ENCODE peak calls at places on chromosomes 5 and 9, in four cellular contexts. Y is HepG2, E is K562, Q is GM12878. M is an unnamed sample.
A peak's percentile ranks its signal among the peaks of the same experiment; 100 is the strongest.

GRCh38 chr5:150641006-150641570 is 628 bp downstream of the SYNPO start:
- DNase-seq in Y (peak; percentile 15), E (no peak), Q (no peak), M (no peak)

GRCh38 chr5:102554092-102554491 is 55.3 kb upstream of the SLCO6A1 start:
- DNase-seq in Y (no peak), E (no peak), Q (no peak), M (peak; percentile 13)

GRCh38 chr9:105693435-105694275 is 686 bp upstream of the TMEM38B start:
- DNase-seq in Y (no peak), E (peak; percentile 12), Q (no peak), M (peak; percentile 28)

GRCh38 chr9:114396558-114397218 is 8.9 kb upstream of the AKNA start:
- DNase-seq in Y (peak; percentile 38), E (peak; percentile 24), Q (no peak), M (peak; percentile 49)

GRCh38 chr9:76298497-76299144 is 95.6 kb downstream of the RFK start:
- DNase-seq in Y (no peak), E (no peak), Q (no peak), M (peak; percentile 17)

GRCh38 chr5:140362875-140363630 is 3.1 kb downstream of the SLC4A9 start:
- DNase-seq in Y (peak; percentile 74), E (peak; percentile 85), Q (no peak), M (peak; percentile 96)

GRCh38 chr9:38066167-38066906 is 2.7 kb downstream of the SHB start:
- DNase-seq in Y (no peak), E (no peak), Q (no peak), M (peak; percentile 46)

GRCh38 chr5:14714706-14715105 is 50.2 kb downstream of the OTULIN start:
- DNase-seq in Y (no peak), E (no peak), Q (no peak), M (no peak)

GRCh38 chr9:115262477-115262876 is 144.5 kb upstream of the TNC start:
- DNase-seq in Y (peak; percentile 3), E (no peak), Q (no peak), M (no peak)

GRCh38 chr5:5156461-5157082 is 16.4 kb downstream of the ADAMTS16 start:
- DNase-seq in Y (no peak), E (no peak), Q (no peak), M (no peak)

GRCh38 chr9:116141864-116142561 is 11.6 kb upstream of the PAPPA start:
- DNase-seq in Y (no peak), E (no peak), Q (no peak), M (no peak)

GRCh38 chr5:123098767-123099513 is 9.9 kb downstream of the PRDM6 start:
- DNase-seq in Y (no peak), E (no peak), Q (no peak), M (peak; percentile 34)

GRCh38 chr9:114363424-114363823 is 24.4 kb downstream of the AKNA start:
- DNase-seq in Y (no peak), E (no peak), Q (no peak), M (no peak)

GRCh38 chr5:159184858-159185381 is 24.4 kb downstream of the RNF145 start:
- DNase-seq in Y (no peak), E (no peak), Q (no peak), M (no peak)

GRCh38 chr5:148938535-148938907 is 112.1 kb downstream of the ADRB2 start:
- DNase-seq in Y (no peak), E (no peak), Q (no peak), M (no peak)

GRCh38 chr5:176892663-176893062 is 6.5 kb downstream of the HK3 start:
- DNase-seq in Y (no peak), E (no peak), Q (no peak), M (no peak)

GRCh38 chr9:119365291-119366027 is 3.8 kb downstream of the BRINP1 start:
- DNase-seq in Y (peak; percentile 6), E (peak; percentile 6), Q (no peak), M (peak; percentile 95)

GRCh38 chr9:130630091-130630450 is 34.3 kb upstream of the PRDM12 start:
- DNase-seq in Y (no peak), E (no peak), Q (no peak), M (no peak)

GRCh38 chr5:139635606-139636206 is 12.4 kb upstream of the CXXC5 start:
- DNase-seq in Y (peak; percentile 70), E (peak; percentile 84), Q (no peak), M (peak; percentile 87)

GRCh38 chr9:33318781-33319180 is 28.5 kb downstream of the NFX1 start:
- DNase-seq in Y (no peak), E (no peak), Q (no peak), M (no peak)

GRCh38 chr5:44875661-44876250 is 67.0 kb downstream of the MRPS30 start:
- DNase-seq in Y (peak; percentile 51), E (no peak), Q (peak; percentile 55), M (peak; percentile 7)

GRCh38 chr5:108046955-108047670 is 334.8 kb downstream of the FBXL17 start:
- DNase-seq in Y (no peak), E (no peak), Q (no peak), M (peak; percentile 14)

GRCh38 chr5:171750316-171750788 is 35.3 kb upstream of the SMIM23 start:
- DNase-seq in Y (peak; percentile 4), E (peak; percentile 27), Q (no peak), M (peak; percentile 65)

GRCh38 chr5:171405615-171406014 is 13.8 kb upstream of the FGF18 start:
- DNase-seq in Y (no peak), E (no peak), Q (no peak), M (peak; percentile 61)

GRCh38 chr9:137083418-137084004 is 3.3 kb upstream of the MAN1B1 start:
- DNase-seq in Y (peak; percentile 70), E (peak; percentile 62), Q (peak; percentile 66), M (no peak)

GRCh38 chr9:13186091-13186490 is 93.4 kb downstream of the MPDZ start:
- DNase-seq in Y (no peak), E (no peak), Q (no peak), M (no peak)

GRCh38 chr9:120242397-120242796 is 337.6 kb downstream of the CDK5RAP2 start:
- DNase-seq in Y (no peak), E (no peak), Q (no peak), M (no peak)

GRCh38 chr5:117252566-117252965 is 677.9 kb upstream of the SEMA6A start:
- DNase-seq in Y (no peak), E (no peak), Q (no peak), M (no peak)

GRCh38 chr9:9552665-9553064 is 1060.1 kb downstream of the PTPRD start:
- DNase-seq in Y (no peak), E (no peak), Q (no peak), M (no peak)

GRCh38 chr5:74040065-74040551 is 414.1 kb downstream of the ARHGEF28 start:
- DNase-seq in Y (no peak), E (no peak), Q (no peak), M (no peak)

GRCh38 chr9:18980124-18980660 is 52.8 kb downstream of the SAXO1 start:
- DNase-seq in Y (no peak), E (no peak), Q (no peak), M (no peak)

GRCh38 chr9:122642226-122642625 is 15.2 kb downstream of the OR1B1 start:
- DNase-seq in Y (no peak), E (no peak), Q (no peak), M (no peak)

DNA sequence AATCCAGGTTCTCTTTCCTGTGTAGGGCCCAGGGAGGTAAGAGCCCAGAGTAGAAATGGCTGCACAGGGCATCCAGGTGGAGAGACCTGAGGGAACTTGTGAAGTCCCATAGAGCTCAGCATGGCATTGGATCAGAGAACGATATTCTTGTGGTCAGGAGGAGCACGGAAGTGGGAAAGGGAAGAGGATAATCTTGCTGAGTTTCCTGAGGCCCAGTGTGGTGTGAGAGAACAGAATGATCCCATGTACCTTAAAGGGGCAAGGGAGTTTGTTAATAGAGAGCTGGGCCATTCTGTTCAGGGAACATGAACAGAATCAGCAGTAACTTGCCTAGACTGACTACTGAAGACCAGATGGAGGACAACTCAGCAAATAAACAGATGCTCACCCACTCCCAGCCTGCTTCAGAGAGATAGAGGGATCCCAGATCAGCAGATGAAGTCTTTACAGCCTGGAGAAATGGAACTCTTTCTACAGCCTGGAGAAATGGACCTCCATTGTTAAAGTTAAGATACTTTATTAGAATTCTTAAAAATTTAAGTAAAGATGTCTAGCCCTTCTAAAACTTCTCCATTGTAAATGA is 119.7 kb upstream of the ELL2 start:
- DNase-seq in Y (no peak), E (peak; percentile 15), Q (no peak), M (no peak)
- H3K4me1 ChIP-seq in Y (peaks cover 27% of the 10 kb centered on the region), E (no peaks in the 10 kb centered on the region), Q (no peaks in the 10 kb centered on the region), M (peaks cover 29% of the 10 kb centered on the region)

GRCh38 chr5:109689740-109690455 is at the start of gene MAN2A1:
- DNase-seq in Y (peak; percentile 44), E (peak; percentile 81), Q (no peak), M (peak; percentile 60)
- TF ChIP-seq JUNB in Y (no peak), E (no peak), Q (no peak), M (no peak)

GRCh38 chr9:34588671-34589370 is 703 bp downstream of the CNTFR start:
- DNase-seq in Y (no peak), E (no peak), Q (no peak), M (peak; percentile 50)
- H3K27me3 ChIP-seq in Y (peaks cover 92% of the 10 kb centered on the region), E (peaks cover 10% of the 10 kb centered on the region), Q (peaks cover 32% of the 10 kb centered on the region), M (peaks cover 100% of the 10 kb centered on the region)

GRCh38 chr5:126081209-126081608 is 342.0 kb upstream of the GRAMD2B start:
- DNase-seq in Y (no peak), E (no peak), Q (no peak), M (no peak)

GRCh38 chr5:126074538-126074937 is 348.7 kb upstream of the GRAMD2B start:
- DNase-seq in Y (no peak), E (no peak), Q (no peak), M (no peak)

DNA sequence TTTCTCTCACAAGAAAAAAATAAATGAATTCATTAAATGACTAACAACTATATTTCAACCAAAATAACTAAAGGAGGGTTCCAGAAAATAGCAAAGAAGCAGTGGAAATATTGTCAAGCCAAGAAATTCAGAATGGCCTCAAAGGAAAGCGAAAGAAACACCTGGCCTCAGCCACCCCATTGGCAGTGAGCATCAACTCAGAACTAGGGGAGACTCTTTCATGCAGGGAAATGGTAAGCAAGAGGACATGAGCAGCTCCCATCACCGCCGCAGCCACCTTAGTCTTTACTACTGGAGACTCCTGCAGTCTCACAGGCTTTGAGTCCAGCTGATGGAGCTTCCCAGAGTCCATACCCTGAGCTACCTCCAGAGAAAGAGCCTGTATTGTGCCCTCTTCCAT is 343.9 kb upstream of the GRAMD2B start:
- DNase-seq in Y (no peak), E (no peak), Q (no peak), M (no peak)
- H3K4me1 ChIP-seq in Y (no peaks in the 10 kb centered on the region), E (no peaks in the 10 kb centered on the region), Q (no peaks in the 10 kb centered on the region), M (no peaks in the 10 kb centered on the region)

GRCh38 chr9:72858089-72858912 is 94.6 kb downstream of the ALDH1A1 start:
- DNase-seq in Y (peak; percentile 94), E (peak; percentile 77), Q (no peak), M (no peak)
- TF ChIP-seq JUNB in Y (peak; percentile 55), E (no peak), Q (no peak), M (no peak)

DNA sequence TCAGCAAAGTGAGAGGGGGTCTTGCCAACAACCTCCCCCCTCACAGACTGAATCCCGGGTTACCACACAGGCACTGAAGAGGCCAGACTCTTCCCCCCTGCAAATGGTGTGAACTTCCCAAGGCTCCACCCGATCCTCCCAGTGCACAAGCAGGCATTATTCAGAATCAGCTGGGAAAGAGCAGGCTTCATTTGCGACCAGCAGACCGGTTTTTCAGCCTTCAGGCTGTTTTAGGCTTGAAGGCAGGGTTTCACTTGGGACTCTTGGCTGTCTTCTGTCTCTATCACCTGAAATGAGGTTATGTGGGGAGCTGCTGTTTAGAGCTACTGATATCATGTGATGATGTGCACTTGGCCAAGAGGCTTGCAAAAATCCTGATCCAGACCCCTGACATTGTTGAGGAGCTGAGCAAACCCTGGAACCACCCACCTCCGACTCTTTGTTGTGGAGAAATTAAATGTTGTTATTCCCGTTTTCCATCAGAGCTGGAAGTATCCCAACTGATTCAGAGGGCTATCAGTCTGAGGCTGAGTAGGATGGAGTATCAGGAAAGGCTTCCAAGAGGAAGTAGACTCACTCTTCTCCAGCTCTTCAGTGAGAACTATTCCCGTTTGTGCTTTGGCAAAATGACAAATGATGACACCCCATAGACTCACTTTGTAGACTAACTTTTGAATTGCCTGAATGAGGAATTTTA is 63.3 kb upstream of the ZFR start:
- DNase-seq in Y (no peak), E (no peak), Q (no peak), M (no peak)
- H3K27me3 ChIP-seq in Y (peaks cover 6% of the 10 kb centered on the region), E (peaks cover 40% of the 10 kb centered on the region), Q (no peaks in the 10 kb centered on the region), M (peaks cover 28% of the 10 kb centered on the region)

M was measured in GM23338.